ENCODE peak calls at places on chromosomes 5 and 9, in nine cellular contexts. J is heart right ventricle, F is adrenal gland, K is iPS DF 6.9, Y is HCT116, W is adipocyte, G is tibial nerve, M is cardiac muscle cell, P is GM23248. B is an unnamed sample. For H3K36me3, the result is how much of the 10 kb centered on the place peaks cover.

GRCh38 chr9:13064060-13064459 is 215.4 kb downstream of the MPDZ start:
- DNase-seq in Y (no peak), F (no peak), J (no peak), P (no peak), K (no peak), M (no peak), G (no peak), W (no peak), B (no peak)

GRCh38 chr5:96051401-96051830 is 89.8 kb upstream of the ELL2 start:
- DNase-seq in J (no peak), G (no peak), Y (no peak), P (no peak), M (no peak), W (no peak), K (no peak), F (no peak), B (peak)

GRCh38 chr9:1008256-1008655 is 31.8 kb downstream of the DMRT3 start:
- DNase-seq in F (no peak), P (peak), J (no peak), Y (no peak), W (peak), K (no peak), M (peak), G (no peak), B (no peak)

GRCh38 chr5:150783422-150783928 is 4.9 kb downstream of the SMIM3 start:
- DNase-seq in W (peak), J (peak), K (no peak), P (peak), Y (peak), M (peak), F (peak), G (peak), B (peak)

GRCh38 chr9:34988218-34989055 is 1.1 kb upstream of the DNAJB5 start:
- DNase-seq in F (no peak), J (no peak), M (peak), K (no peak), P (peak), Y (no peak), W (peak), G (no peak), B (no peak)

GRCh38 chr5:138491669-138492551 is 26.6 kb downstream of the EGR1 start:
- DNase-seq in Y (peak), M (peak), J (peak), G (peak), F (peak), W (peak), P (peak), K (no peak), B (peak)

GRCh38 chr9:137198748-137199276 is 1.7 kb downstream of the TPRN start:
- DNase-seq in K (no peak), F (no peak), Y (no peak), M (no peak), W (no peak), J (no peak), P (no peak), G (no peak), B (no peak)

GRCh38 chr5:123748239-123748638 is 236.3 kb downstream of the CSNK1G3 start:
- DNase-seq in F (no peak), P (no peak), W (no peak), K (no peak), M (no peak), J (no peak), G (no peak), Y (no peak), B (no peak)

GRCh38 chr9:3999706-4000105 is 300.2 kb downstream of the GLIS3 start:
- DNase-seq in Y (no peak), W (no peak), K (no peak), F (no peak), J (no peak), M (no peak), G (no peak), P (no peak), B (no peak)

GRCh38 chr5:25241981-25242380 is 597.2 kb upstream of the CDH10 start:
- DNase-seq in P (no peak), W (no peak), G (no peak), F (no peak), J (no peak), K (no peak), M (no peak), Y (no peak), B (no peak)

GRCh38 chr5:172905346-172905756 is 53.9 kb upstream of the RPL26L1 start:
- DNase-seq in J (no peak), G (no peak), Y (no peak), F (no peak), M (no peak), P (no peak), W (no peak), K (no peak), B (no peak)

GRCh38 chr9:137164370-137165249 is 5.2 kb downstream of the LRRC26 start:
- DNase-seq in M (no peak), F (no peak), W (no peak), G (no peak), K (no peak), Y (no peak), J (no peak), P (no peak), B (no peak)

GRCh38 chr9:89372979-89373378 is 54.7 kb downstream of the SECISBP2 start:
- DNase-seq in W (no peak), G (no peak), Y (no peak), J (no peak), P (no peak), M (no peak), F (no peak), K (no peak), B (no peak)

GRCh38 chr5:134590992-134591659 is 41.5 kb downstream of the SAR1B start:
- DNase-seq in P (no peak), J (no peak), W (no peak), M (no peak), F (no peak), K (no peak), G (no peak), Y (peak), B (no peak)

GRCh38 chr5:17763301-17763700 is 129.0 kb downstream of the TAF11L14 start:
- DNase-seq in Y (no peak), K (no peak), F (no peak), J (no peak), M (no peak), G (no peak), W (peak), P (no peak), B (no peak)

GRCh38 chr5:54884195-54884536 is 101.2 kb downstream of the ESM1 start:
- DNase-seq in M (no peak), F (no peak), J (no peak), P (no peak), W (no peak), Y (no peak), K (no peak), G (no peak), B (no peak)

GRCh38 chr5:54882101-54882500 is 103.3 kb downstream of the ESM1 start:
- DNase-seq in K (no peak), Y (no peak), J (no peak), P (no peak), M (no peak), W (no peak), G (no peak), F (no peak), B (no peak)

GRCh38 chr5:54882841-54883240 is 102.6 kb downstream of the ESM1 start:
- DNase-seq in G (no peak), Y (no peak), M (no peak), P (no peak), W (no peak), J (no peak), K (no peak), F (no peak), B (no peak)

GRCh38 chr5:54885636-54886035 is 99.8 kb downstream of the ESM1 start:
- DNase-seq in M (no peak), K (no peak), Y (no peak), J (no peak), W (no peak), G (no peak), F (no peak), P (no peak), B (no peak)

GRCh38 chr5:54883374-54884194 is 101.8 kb downstream of the ESM1 start:
- DNase-seq in W (peak), M (peak), J (peak), Y (no peak), K (peak), G (peak), F (peak), P (peak), B (peak)
- H3K4me3 ChIP-seq in W (peak), M (peak), J (peak), Y (no peak), K (peak), G (peak), F (no peak), P (peak), B (peak)

DNA sequence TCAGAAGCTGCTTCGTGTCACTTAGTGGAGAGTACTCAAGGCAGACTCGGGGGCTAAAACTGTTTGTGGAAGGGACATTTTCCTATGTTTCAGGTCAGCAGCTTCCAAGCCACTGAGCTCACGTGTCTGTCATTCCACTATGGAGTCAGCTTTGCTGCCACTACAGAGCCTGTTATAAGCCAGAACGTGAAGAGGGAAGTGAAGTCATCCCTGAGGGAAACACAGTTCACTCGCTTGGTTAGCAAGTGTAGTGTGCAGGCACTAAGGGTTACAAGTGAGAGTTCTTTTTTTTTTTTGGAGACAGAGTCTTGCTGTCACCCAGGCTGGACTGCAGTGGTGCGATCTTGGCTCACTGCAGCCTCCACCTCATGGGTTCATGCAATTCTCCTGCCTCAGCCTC is 24.5 kb upstream of the LTC4S start:
- DNase-seq in W (no peak), K (no peak), P (no peak), G (no peak), M (no peak), Y (no peak), J (no peak), F (no peak), B (no peak)
- H3K36me3 ChIP-seq in W (half or more), K (under half), P (under half), G (half or more), M (half or more), Y (under half), J (half or more), F (under half), B (half or more)

GRCh38 chr5:170513856-170514255 is 10.0 kb downstream of the KCNIP1 start:
- DNase-seq in K (no peak), W (no peak), G (no peak), P (no peak), Y (no peak), F (no peak), M (no peak), J (no peak), B (no peak)
- H3K4me3 ChIP-seq in K (no peak), W (no peak), G (no peak), P (no peak), Y (no peak), F (no peak), M (no peak), J (no peak), B (no peak)

GRCh38 chr9:38370231-38370630 is 22.3 kb upstream of the ALDH1B1 start:
- DNase-seq in M (no peak), P (no peak), J (no peak), Y (no peak), F (no peak), G (no peak), K (no peak), W (no peak), B (no peak)

GRCh38 chr9:38372685-38373619 is 19.6 kb upstream of the ALDH1B1 start:
- DNase-seq in Y (no peak), P (no peak), G (no peak), W (no peak), F (no peak), K (no peak), M (no peak), J (no peak), B (no peak)

GRCh38 chr9:38368731-38369130 is 23.8 kb upstream of the ALDH1B1 start:
- DNase-seq in P (no peak), Y (no peak), K (no peak), G (no peak), F (no peak), J (no peak), M (no peak), W (no peak), B (no peak)

GRCh38 chr9:38373679-38374078 is 18.8 kb upstream of the ALDH1B1 start:
- DNase-seq in F (no peak), J (no peak), K (no peak), P (no peak), W (no peak), M (no peak), G (no peak), Y (no peak), B (no peak)

GRCh38 chr9:38371495-38371894 is 21.0 kb upstream of the ALDH1B1 start:
- DNase-seq in K (no peak), P (peak), G (no peak), F (peak), Y (peak), W (no peak), J (no peak), M (peak), B (no peak)
- H3K36me3 ChIP-seq in K (under half), P (under half), G (under half), F (under half), Y (under half), W (under half), J (under half), M (under half), B (under half)

GRCh38 chr5:100827481-100827889 is 75.6 kb downstream of the ST8SIA4 start:
- DNase-seq in Y (no peak), F (no peak), M (no peak), K (no peak), J (no peak), G (no peak), P (peak), W (no peak), B (peak)
- H3K4me3 ChIP-seq in Y (no peak), F (no peak), M (no peak), K (no peak), J (no peak), G (no peak), P (no peak), W (peak), B (no peak)

GRCh38 chr9:130497139-130497538 is 52.4 kb downstream of the ASS1 start:
- DNase-seq in M (no peak), K (no peak), G (no peak), W (no peak), Y (no peak), P (no peak), F (no peak), J (no peak), B (no peak)

GRCh38 chr9:130498918-130499698 is 54.3 kb downstream of the ASS1 start:
- DNase-seq in P (no peak), G (no peak), W (no peak), F (peak), J (no peak), Y (no peak), M (no peak), K (no peak), B (no peak)

GRCh38 chr9:130500340-130500771 is 55.6 kb downstream of the ASS1 start:
- DNase-seq in G (no peak), W (no peak), J (no peak), F (peak), M (no peak), Y (no peak), K (no peak), P (no peak), B (no peak)

GRCh38 chr9:130499804-130500263 is 55.1 kb downstream of the ASS1 start:
- DNase-seq in G (no peak), F (peak), M (no peak), P (no peak), K (no peak), Y (peak), J (no peak), W (no peak), B (no peak)

GRCh38 chr9:130498298-130498917 is 53.6 kb downstream of the ASS1 start:
- DNase-seq in M (no peak), Y (no peak), F (peak), J (no peak), G (no peak), P (peak), K (no peak), W (no peak), B (peak)
- H3K36me3 ChIP-seq in M (under half), Y (under half), F (under half), J (under half), G (under half), P (under half), K (under half), W (half or more), B (half or more)

DNA sequence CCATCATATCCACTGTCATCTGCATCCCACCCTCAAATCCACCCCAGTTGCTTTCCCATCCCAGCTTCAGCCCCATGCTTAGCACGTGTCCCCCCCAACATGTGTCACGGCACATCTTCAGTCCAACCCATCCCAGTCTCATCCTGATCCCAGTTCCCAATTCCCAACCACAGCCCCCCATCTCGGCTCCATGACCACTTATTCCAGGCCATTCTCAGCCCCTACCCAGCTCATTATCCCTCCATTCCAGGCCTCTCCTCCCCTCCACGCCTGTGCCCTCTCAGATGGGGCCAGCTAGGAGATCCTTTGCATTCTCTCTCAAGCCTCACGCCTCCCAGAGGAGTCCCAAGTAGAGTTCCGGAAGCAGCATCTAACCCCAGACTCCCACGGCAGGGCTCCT is 660 bp upstream of the DBN1 start:
- DNase-seq in J (no peak), F (no peak), G (no peak), M (no peak), W (no peak), K (no peak), P (peak), Y (no peak), B (no peak)
- H3K4me3 ChIP-seq in J (no peak), F (no peak), G (no peak), M (no peak), W (no peak), K (no peak), P (no peak), Y (no peak), B (no peak)

DNA sequence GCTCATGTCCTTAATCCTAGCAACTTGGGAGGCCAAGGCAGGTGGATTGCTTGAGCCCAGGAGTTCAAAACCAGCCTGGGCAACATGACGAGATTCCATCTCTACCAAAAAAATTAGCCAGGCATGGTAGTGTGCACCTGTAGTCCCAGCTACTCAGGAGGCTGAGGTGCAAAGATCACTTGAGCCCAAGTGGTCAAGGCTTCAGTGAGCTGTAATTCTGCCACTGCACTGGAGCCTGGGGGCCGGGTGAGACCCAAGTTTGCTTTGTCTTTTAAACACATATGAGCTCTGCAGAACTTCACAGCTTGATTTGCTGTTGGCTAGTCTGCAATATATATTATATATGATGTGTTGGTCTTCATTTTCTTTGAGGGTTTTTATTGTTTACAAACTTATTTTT is 89.8 kb downstream of the UBE2R2 start:
- DNase-seq in G (no peak), W (no peak), M (no peak), K (no peak), Y (no peak), P (no peak), F (no peak), J (no peak), B (no peak)
- H3K36me3 ChIP-seq in G (under half), W (under half), M (under half), K (under half), Y (under half), P (under half), F (under half), J (under half), B (under half)

B was measured in MG63.